ENCODE peak calls at places on chromosomes 13 and 19, in ten cellular contexts. X is PC-9; O is fibroblast of pulmonary artery; K is thyroid gland; L is heart right ventricle; Q is CD4-positive, alpha-beta T cell; V is body of pancreas; F is ascending aorta; S is fibroblast of lung; Z is tibial artery. A is an unnamed sample.

GRCh38 chr13:98549006-98549727 is 27.7 kb downstream of the STK24 start:
- DNase-seq in X (peak), O (peak), K (no peak), L (no peak), Q (no peak), V (no peak), F (no peak), S (peak), Z (peak), A (no peak)

GRCh38 chr19:12779162-12779993 is 4.0 kb upstream of the HOOK2 start:
- DNase-seq in X (peak), O (peak), K (no peak), L (peak), Q (no peak), V (peak), F (peak), S (peak), Z (peak), A (peak)

GRCh38 chr19:16366433-16367268 is 42.0 kb downstream of the KLF2 start:
- DNase-seq in X (no peak), O (no peak), K (no peak), L (no peak), Q (peak), V (no peak), F (no peak), S (no peak), Z (no peak), A (peak)

GRCh38 chr19:3576696-3577443 is 4.1 kb downstream of the HMG20B start:
- DNase-seq in X (no peak), O (peak), K (peak), L (peak), Q (no peak), V (peak), F (no peak), S (peak), Z (peak), A (peak)

GRCh38 chr13:36445806-36446423 is 13.6 kb downstream of the CCNA1 start:
- DNase-seq in X (peak), O (peak), K (no peak), L (no peak), Q (no peak), V (no peak), F (no peak), S (no peak), Z (no peak), A (no peak)

GRCh38 chr13:40402931-40403412 is 263.5 kb downstream of the FOXO1 start:
- DNase-seq in X (peak), O (peak), K (no peak), L (no peak), Q (no peak), V (no peak), F (no peak), S (peak), Z (no peak), A (no peak)

GRCh38 chr13:80707000-80707983 is 366.4 kb upstream of the SPRY2 start:
- DNase-seq in X (no peak), O (no peak), K (no peak), L (no peak), Q (no peak), V (no peak), F (no peak), S (no peak), Z (no peak), A (no peak)

GRCh38 chr19:15672580-15673175 is at the start of gene CYP4F12:
- DNase-seq in X (peak), O (peak), K (peak), L (peak), Q (no peak), V (peak), F (no peak), S (no peak), Z (peak), A (peak)

GRCh38 chr13:39781381-39781780 is 125.9 kb downstream of the COG6 start:
- DNase-seq in X (no peak), O (no peak), K (no peak), L (no peak), Q (no peak), V (no peak), F (no peak), S (no peak), Z (no peak), A (no peak)

GRCh38 chr13:40410315-40410714 is 256.1 kb downstream of the FOXO1 start:
- DNase-seq in X (no peak), O (peak), K (no peak), L (no peak), Q (no peak), V (no peak), F (no peak), S (no peak), Z (no peak), A (no peak)

GRCh38 chr19:30208661-30209060 is 163.5 kb upstream of the ZNF536 start:
- DNase-seq in X (no peak), O (no peak), K (no peak), L (no peak), Q (no peak), V (no peak), F (no peak), S (no peak), Z (no peak), A (no peak)

GRCh38 chr19:10417598-10418280 is 2.6 kb upstream of the PDE4A start:
- DNase-seq in X (no peak), O (no peak), K (no peak), L (no peak), Q (no peak), V (no peak), F (no peak), S (no peak), Z (no peak), A (peak)

GRCh38 chr19:5243878-5244277 is 96.7 kb downstream of the PTPRS start:
- DNase-seq in X (no peak), O (no peak), K (no peak), L (no peak), Q (no peak), V (no peak), F (no peak), S (no peak), Z (no peak), A (no peak)

GRCh38 chr13:48176781-48177180 is 56.2 kb upstream of the ITM2B start:
- DNase-seq in X (no peak), O (no peak), K (no peak), L (no peak), Q (no peak), V (no peak), F (no peak), S (no peak), Z (no peak), A (peak)

GRCh38 chr13:105118577-105118976 is 1416.9 kb downstream of the EFNB2 start:
- DNase-seq in X (no peak), O (no peak), K (no peak), L (no peak), Q (no peak), V (no peak), F (no peak), S (no peak), Z (no peak), A (no peak)

GRCh38 chr19:4724252-4724514 is 541 bp upstream of the DPP9 start:
- DNase-seq in X (no peak), O (no peak), K (no peak), L (peak), Q (no peak), V (no peak), F (no peak), S (no peak), Z (no peak), A (no peak)

GRCh38 chr13:79062291-79062690 is 343.8 kb downstream of the RBM26 start:
- DNase-seq in X (no peak), O (no peak), K (no peak), L (no peak), Q (no peak), V (no peak), F (no peak), S (no peak), Z (no peak), A (no peak)

GRCh38 chr19:38852231-38853044 is 2.7 kb upstream of the HNRNPL start:
- DNase-seq in X (peak), O (peak), K (peak), L (peak), Q (peak), V (peak), F (no peak), S (peak), Z (peak), A (peak)

GRCh38 chr19:43934055-43934984 is 762 bp downstream of the ZNF45 start:
- DNase-seq in X (no peak), O (no peak), K (no peak), L (no peak), Q (no peak), V (no peak), F (no peak), S (peak), Z (no peak), A (no peak)

GRCh38 chr13:31090921-31091624 is 70.6 kb downstream of the HSPH1 start:
- DNase-seq in X (no peak), O (peak), K (peak), L (no peak), Q (no peak), V (peak), F (no peak), S (peak), Z (no peak), A (peak)

GRCh38 chr13:112975401-112975939 is 6.5 kb downstream of the MCF2L start:
- DNase-seq in X (no peak), O (no peak), K (no peak), L (no peak), Q (no peak), V (no peak), F (no peak), S (no peak), Z (no peak), A (no peak)

GRCh38 chr19:41031926-41032325 is 40.8 kb downstream of the CYP2B6 start:
- DNase-seq in X (peak), O (no peak), K (no peak), L (no peak), Q (no peak), V (no peak), F (no peak), S (no peak), Z (no peak), A (no peak)

GRCh38 chr13:54033323-54033861 is 1004.8 kb downstream of the OLFM4 start:
- DNase-seq in X (no peak), O (no peak), K (no peak), L (no peak), Q (no peak), V (no peak), F (no peak), S (no peak), Z (no peak), A (no peak)

GRCh38 chr13:28560612-28561011 is 65.7 kb upstream of the FLT1 start:
- DNase-seq in X (no peak), O (no peak), K (peak), L (no peak), Q (no peak), V (no peak), F (no peak), S (no peak), Z (no peak), A (no peak)

GRCh38 chr13:99974939-99975561 is 3.5 kb upstream of the ZIC5 start:
- DNase-seq in X (no peak), O (no peak), K (no peak), L (no peak), Q (no peak), V (no peak), F (no peak), S (no peak), Z (no peak), A (peak)

GRCh38 chr13:41833201-41833600 is 127.7 kb downstream of the VWA8 start:
- DNase-seq in X (no peak), O (no peak), K (no peak), L (no peak), Q (no peak), V (no peak), F (no peak), S (peak), Z (no peak), A (no peak)

GRCh38 chr13:105139380-105140285 is 1395.8 kb downstream of the EFNB2 start:
- DNase-seq in X (peak), O (peak), K (peak), L (peak), Q (peak), V (no peak), F (no peak), S (peak), Z (peak), A (no peak)

GRCh38 chr13:112092453-112092852 is 25.5 kb downstream of the SOX1 start:
- DNase-seq in X (no peak), O (no peak), K (no peak), L (no peak), Q (no peak), V (no peak), F (no peak), S (no peak), Z (peak), A (no peak)

GRCh38 chr13:88707652-88708051 is 1036.5 kb downstream of the SLITRK5 start:
- DNase-seq in X (no peak), O (no peak), K (no peak), L (no peak), Q (no peak), V (no peak), F (no peak), S (no peak), Z (no peak), A (no peak)

GRCh38 chr13:79516590-79516989 is 35.6 kb downstream of the NDFIP2 start:
- DNase-seq in X (no peak), O (no peak), K (no peak), L (no peak), Q (no peak), V (no peak), F (no peak), S (no peak), Z (no peak), A (no peak)

GRCh38 chr13:95245072-95245471 is 56.2 kb downstream of the ABCC4 start:
- DNase-seq in X (no peak), O (no peak), K (no peak), L (no peak), Q (no peak), V (no peak), F (no peak), S (no peak), Z (no peak), A (no peak)

GRCh38 chr19:3544742-3545668 is 6.0 kb downstream of the TEKTIP1 start:
- DNase-seq in X (peak), O (peak), K (peak), L (peak), Q (peak), V (peak), F (no peak), S (no peak), Z (peak), A (peak)

GRCh38 chr19:47036233-47036651 is 12.2 kb downstream of the TMEM160 start:
- DNase-seq in X (no peak), O (no peak), K (peak), L (no peak), Q (no peak), V (peak), F (no peak), S (no peak), Z (no peak), A (no peak)

GRCh38 chr13:110466261-110466660 is 95.3 kb downstream of the RAB20 start:
- DNase-seq in X (no peak), O (no peak), K (no peak), L (no peak), Q (no peak), V (no peak), F (no peak), S (no peak), Z (no peak), A (no peak)

DNA sequence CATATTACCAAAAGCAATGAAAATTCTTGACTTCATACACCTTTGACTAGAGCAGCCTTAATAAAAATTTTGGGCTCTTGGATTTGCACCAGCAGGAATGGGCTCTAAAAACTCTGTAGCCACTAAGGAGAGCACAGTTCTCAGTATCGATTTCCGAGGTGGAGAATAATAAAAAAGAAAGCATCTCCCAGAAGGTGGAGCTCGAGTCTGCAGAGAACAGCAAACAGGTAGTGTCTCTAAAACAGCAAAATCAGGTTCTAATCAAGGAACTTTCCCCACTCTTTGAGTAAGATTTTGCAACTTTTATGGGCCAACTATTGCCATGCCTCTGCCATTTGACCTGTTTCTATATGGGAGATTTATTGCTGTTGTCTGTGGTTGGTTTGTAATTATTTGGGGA is 258.7 kb upstream of the GPC6 start:
- DNase-seq in X (no peak), O (peak), K (no peak), L (no peak), Q (no peak), V (no peak), F (no peak), S (peak), Z (no peak), A (no peak)
- TF ChIP-seq CTCF in X (peak), O (peak), K (no peak), L (no peak), Q (no peak), V (no peak), F (no peak), S (no peak), Z (no peak), A (peak)

GRCh38 chr13:33869005-33869404 is 51.1 kb downstream of the RFC3 start:
- DNase-seq in X (no peak), O (no peak), K (no peak), L (no peak), Q (no peak), V (no peak), F (no peak), S (peak), Z (no peak), A (no peak)

GRCh38 chr13:33868343-33868994 is 50.5 kb downstream of the RFC3 start:
- DNase-seq in X (peak), O (no peak), K (no peak), L (no peak), Q (no peak), V (no peak), F (no peak), S (no peak), Z (no peak), A (no peak)

GRCh38 chr13:33870046-33870668 is 52.2 kb downstream of the RFC3 start:
- DNase-seq in X (no peak), O (no peak), K (no peak), L (no peak), Q (no peak), V (peak), F (no peak), S (no peak), Z (no peak), A (no peak)

GRCh38 chr13:33865945-33866344 is 48.0 kb downstream of the RFC3 start:
- DNase-seq in X (no peak), O (no peak), K (no peak), L (no peak), Q (no peak), V (no peak), F (no peak), S (no peak), Z (no peak), A (no peak)

GRCh38 chr13:33867472-33867871 is 49.5 kb downstream of the RFC3 start:
- DNase-seq in X (no peak), O (no peak), K (no peak), L (no peak), Q (no peak), V (no peak), F (no peak), S (no peak), Z (no peak), A (peak)
- TF ChIP-seq CTCF in X (no peak), O (no peak), K (no peak), L (no peak), Q (no peak), V (no peak), F (no peak), S (peak), Z (no peak), A (peak)

GRCh38 chr13:45336025-45336800 is 4.8 kb downstream of the TPT1 start:
- DNase-seq in X (no peak), O (peak), K (no peak), L (no peak), Q (no peak), V (no peak), F (no peak), S (no peak), Z (no peak), A (no peak)
- TF ChIP-seq CTCF in X (no peak), O (no peak), K (no peak), L (no peak), Q (no peak), V (no peak), F (no peak), S (no peak), Z (no peak), A (no peak)

GRCh38 chr13:108958013-108958376 is 328.6 kb downstream of the MYO16 start:
- DNase-seq in X (no peak), O (no peak), K (no peak), L (no peak), Q (no peak), V (no peak), F (no peak), S (no peak), Z (no peak), A (no peak)

GRCh38 chr13:108959254-108959653 is 329.8 kb downstream of the MYO16 start:
- DNase-seq in X (peak), O (peak), K (no peak), L (no peak), Q (no peak), V (no peak), F (no peak), S (peak), Z (no peak), A (peak)

GRCh38 chr13:108955741-108956140 is 326.3 kb downstream of the MYO16 start:
- DNase-seq in X (no peak), O (no peak), K (no peak), L (no peak), Q (no peak), V (no peak), F (no peak), S (no peak), Z (no peak), A (no peak)

GRCh38 chr13:108960006-108960405 is 330.6 kb downstream of the MYO16 start:
- DNase-seq in X (no peak), O (no peak), K (no peak), L (no peak), Q (no peak), V (no peak), F (no peak), S (no peak), Z (no peak), A (no peak)

DNA sequence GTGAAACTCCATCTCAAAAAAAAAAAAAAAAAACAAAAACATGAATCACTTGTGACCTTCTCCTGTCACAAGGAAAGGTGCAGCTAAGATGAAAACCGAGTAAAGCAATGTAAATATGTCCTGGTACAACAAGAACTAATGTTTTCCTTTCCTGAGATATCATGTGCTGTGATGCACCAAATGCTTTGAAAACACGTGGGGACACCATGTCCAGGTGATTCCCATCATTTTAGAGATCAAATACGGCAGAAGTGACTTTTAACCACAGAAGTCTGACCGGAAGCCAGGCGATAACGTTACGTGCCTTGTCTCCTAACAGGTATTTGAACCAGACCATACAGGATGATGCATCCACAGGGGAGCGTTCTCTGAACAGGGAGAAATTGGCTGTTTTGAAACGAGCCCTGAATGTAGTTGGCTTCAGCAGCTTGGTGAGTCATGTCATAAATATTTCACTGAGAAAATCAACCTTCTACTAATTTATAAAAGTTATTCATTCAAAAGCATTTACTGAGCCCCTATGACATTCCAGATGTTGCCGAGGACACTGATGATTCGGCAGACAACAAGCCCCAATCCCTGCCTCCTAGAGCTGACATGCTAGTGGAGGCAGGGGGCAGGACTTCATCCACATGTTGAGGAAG is 328.1 kb downstream of the MYO16 start:
- DNase-seq in X (peak), O (peak), K (no peak), L (no peak), Q (no peak), V (peak), F (no peak), S (peak), Z (no peak), A (no peak)
- TF ChIP-seq CTCF in X (peak), O (no peak), K (no peak), L (no peak), Q (no peak), V (no peak), F (no peak), S (no peak), Z (no peak), A (no peak)

GRCh38 chr19:50255115-50255514 is 51.7 kb downstream of the MYH14 start:
- DNase-seq in X (no peak), O (no peak), K (no peak), L (no peak), Q (no peak), V (no peak), F (no peak), S (no peak), Z (no peak), A (peak)
- TF ChIP-seq CTCF in X (no peak), O (no peak), K (no peak), L (no peak), Q (no peak), V (no peak), F (no peak), S (no peak), Z (no peak), A (no peak)

GRCh38 chr13:73429691-73430090 is 370.9 kb downstream of the KLF5 start:
- DNase-seq in X (peak), O (peak), K (no peak), L (no peak), Q (no peak), V (no peak), F (no peak), S (peak), Z (no peak), A (no peak)
- TF ChIP-seq CTCF in X (no peak), O (no peak), K (no peak), L (no peak), Q (no peak), V (no peak), F (no peak), S (no peak), Z (no peak), A (no peak)

GRCh38 chr19:36939153-36939552 is 23.0 kb downstream of the ZNF568 start:
- DNase-seq in X (no peak), O (no peak), K (no peak), L (no peak), Q (no peak), V (no peak), F (no peak), S (no peak), Z (no peak), A (no peak)
- TF ChIP-seq CTCF in X (no peak), O (no peak), K (no peak), L (no peak), Q (no peak), V (no peak), F (no peak), S (no peak), Z (no peak), A (no peak)

A was measured in osteoblast.